ENCODE peak calls at places on chromosome X, in five cellular contexts. D, Y, P, I and U are unnamed samples.

GRCh38 chrX:123873956-123874355 is 14.1 kb downstream of the XIAP start:
- DNase-seq in D (no peak), Y (no peak), P (no peak), I (no peak), U (no peak)

GRCh38 chrX:107894038-107894437 is 68.4 kb downstream of the MID2 start:
- DNase-seq in D (no peak), Y (no peak), P (peak; percentile 74), I (no peak), U (no peak)

GRCh38 chrX:115652221-115652620 is 91.2 kb downstream of the PLS3 start:
- DNase-seq in D (no peak), Y (no peak), P (no peak), I (no peak), U (no peak)

GRCh38 chrX:130575831-130576404 is 174.1 kb downstream of the RBMX2 start:
- DNase-seq in D (no peak), Y (no peak), P (peak; percentile 70), I (peak; percentile 37), U (no peak)

GRCh38 chrX:118702741-118703140 is 24.7 kb upstream of the IL13RA1 start:
- DNase-seq in D (no peak), Y (no peak), P (no peak), I (no peak), U (no peak)

GRCh38 chrX:68829594-68830485 is 1.0 kb downstream of the EFNB1 start:
- DNase-seq in D (no peak), Y (no peak), P (no peak), I (no peak), U (no peak)

GRCh38 chrX:53713987-53714579 is 27.6 kb upstream of the HUWE1 start:
- DNase-seq in D (no peak), Y (no peak), P (no peak), I (no peak), U (no peak)

GRCh38 chrX:10177620-10178019 is 20.8 kb downstream of the CLCN4 start:
- DNase-seq in D (no peak), Y (no peak), P (no peak), I (no peak), U (no peak)

GRCh38 chrX:153474718-153475117 is 4.3 kb upstream of the HAUS7 start:
- DNase-seq in D (peak; percentile 86), Y (peak; percentile 19), P (no peak), I (peak; percentile 62), U (peak; percentile 38)

GRCh38 chrX:68822641-68823410 is 6.0 kb upstream of the EFNB1 start:
- DNase-seq in D (no peak), Y (no peak), P (peak; percentile 71), I (peak; percentile 54), U (no peak)

GRCh38 chrX:51496501-51497291 is at the start of gene NUDT11:
- DNase-seq in D (peak; percentile 83), Y (peak; percentile 5), P (peak; percentile 62), I (peak; percentile 83), U (no peak)